ENCODE peak calls at places on chromosomes 7 and 10, in five cellular contexts. B is HEK293T, D is H1, J is HepG2, G is GM12878. A is an unnamed sample.

GRCh38 chr7:106774768-106775551 is 90.1 kb upstream of the PIK3CG start:
- DNase-seq in D (no peak), B (no peak), G (no peak), J (no peak), A (no peak)

GRCh38 chr10:103197177-103197576 is 4.1 kb upstream of the NT5C2 start:
- DNase-seq in J (peak; percentile 78), D (no peak), G (no peak), B (no peak), A (no peak)

GRCh38 chr7:3194501-3195141 is 106.4 kb upstream of the SDK1 start:
- DNase-seq in D (peak; percentile 67), G (no peak), B (peak; percentile 23), J (peak; percentile 97), A (peak; percentile 98)

GRCh38 chr7:112481833-112482669 is 1.3 kb downstream of the LSMEM1 start:
- DNase-seq in J (no peak), G (no peak), B (no peak), D (no peak), A (no peak)

GRCh38 chr7:2939193-2939885 is 95.2 kb upstream of the GNA12 start:
- DNase-seq in G (no peak), D (no peak), B (no peak), J (no peak), A (no peak)

GRCh38 chr10:131972474-131973071 is 9.2 kb downstream of the BNIP3 start:
- DNase-seq in D (no peak), B (no peak), G (no peak), J (no peak), A (no peak)

GRCh38 chr10:77023396-77023795 is 614.2 kb downstream of the KCNMA1 start:
- DNase-seq in D (no peak), J (no peak), G (no peak), B (no peak), A (no peak)

GRCh38 chr7:157224627-157225026 is 85.9 kb downstream of the UBE3C start:
- DNase-seq in D (no peak), J (peak; percentile 23), B (no peak), G (no peak), A (no peak)

GRCh38 chr10:31731711-31732110 is 196.9 kb downstream of the ARHGAP12 start:
- DNase-seq in D (no peak), J (no peak), G (no peak), B (no peak), A (no peak)

GRCh38 chr10:110918269-110918632 is 729 bp downstream of the BBIP1 start:
- DNase-seq in G (peak; percentile 63), D (peak; percentile 94), B (peak; percentile 91), J (peak; percentile 87), A (peak; percentile 91)

GRCh38 chr10:96832721-96833219 is 672 bp downstream of the LCOR start:
- DNase-seq in B (peak; percentile 82), G (no peak), D (peak; percentile 83), J (peak; percentile 58), A (peak; percentile 23)

GRCh38 chr7:105032553-105033214 is 18.7 kb downstream of the KMT2E start:
- DNase-seq in B (no peak), J (no peak), D (no peak), G (no peak), A (no peak)

GRCh38 chr10:110364531-110364937 is 59.8 kb upstream of the SMNDC1 start:
- DNase-seq in B (no peak), D (no peak), G (no peak), J (no peak), A (no peak)

GRCh38 chr7:29987083-29987482 is 2.5 kb downstream of the SCRN1 start:
- DNase-seq in J (peak; percentile 53), G (no peak), B (no peak), D (no peak), A (no peak)

DNA sequence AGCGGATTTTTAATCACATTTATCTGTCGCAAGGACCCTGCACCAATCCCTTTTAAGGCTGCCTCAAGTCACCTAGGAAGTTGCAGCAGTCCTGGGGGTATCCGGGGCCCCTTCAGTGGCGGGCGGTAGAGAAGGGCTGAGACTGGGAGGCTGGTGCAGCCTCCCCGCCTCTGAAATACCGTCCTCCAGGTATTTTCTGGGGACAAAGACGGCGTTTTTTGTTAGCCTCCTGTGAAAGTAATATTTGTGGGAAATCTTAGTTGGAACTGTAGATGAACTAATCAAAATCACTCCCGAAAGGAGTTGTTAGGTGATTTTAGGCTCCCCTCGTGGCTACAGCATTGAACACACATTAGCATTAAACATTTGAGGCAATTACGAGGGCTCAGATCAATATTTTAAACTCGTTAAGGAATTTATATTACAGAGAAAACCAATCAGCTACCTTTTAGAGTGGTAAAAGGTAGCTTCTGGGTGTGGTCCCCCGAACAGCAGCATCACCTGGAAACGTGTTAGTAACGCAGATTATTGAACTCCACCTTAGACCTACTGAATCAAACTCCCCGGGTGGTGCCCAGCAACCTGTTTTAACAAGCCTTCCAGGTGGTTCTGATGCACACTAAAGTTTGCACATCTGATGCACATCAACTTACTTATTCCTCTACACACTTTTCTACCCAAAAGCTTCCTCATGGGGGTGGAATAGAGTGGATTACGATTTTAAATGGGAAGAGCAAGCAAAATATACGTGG is 548 bp upstream of the ANXA7 start:
- DNase-seq in G (no peak), D (no peak), B (no peak), J (no peak), A (no peak)
- TF ChIP-seq SUZ12 in G (no peak), D (no peak), B (no peak), J (no peak), A (no peak)

DNA sequence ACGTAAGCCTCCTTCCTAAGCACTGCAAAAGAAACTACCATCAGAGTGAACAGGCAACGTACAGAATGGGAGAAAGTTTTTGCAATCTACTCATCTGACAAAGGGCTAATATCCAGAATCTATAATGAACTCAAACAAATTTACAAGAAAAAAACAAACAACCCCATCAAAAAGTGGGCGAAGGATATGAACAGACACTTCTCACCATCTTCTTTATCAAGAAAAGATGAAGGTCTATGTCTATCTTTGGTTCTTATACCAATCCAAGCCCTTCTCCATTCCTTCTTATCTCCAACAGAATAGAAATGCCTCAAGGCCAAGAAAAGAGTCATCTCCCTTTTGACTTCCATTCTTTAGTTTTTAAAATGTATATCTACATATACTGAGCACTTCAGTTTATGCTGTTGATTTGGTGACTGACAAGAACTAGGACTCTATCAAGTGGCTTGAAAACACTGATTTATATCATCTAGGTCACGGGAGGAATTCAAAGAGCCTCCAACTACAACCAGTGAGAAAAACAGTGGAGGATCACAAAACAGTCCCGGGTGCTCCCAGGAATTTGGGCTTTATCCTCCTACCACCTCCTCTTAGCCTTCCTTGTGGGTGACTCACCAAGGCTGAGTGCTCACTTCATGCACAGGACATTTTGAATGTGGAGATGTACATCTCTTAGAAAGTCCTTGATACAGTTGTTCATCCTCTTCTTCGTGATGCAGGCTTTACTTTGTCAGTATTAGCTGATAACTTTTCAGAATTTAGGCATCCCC is 15.3 kb downstream of the TAS2R41 start:
- DNase-seq in D (no peak), G (no peak), B (no peak), J (no peak), A (no peak)
- TF ChIP-seq SUZ12 in D (no peak), G (no peak), B (no peak), J (no peak), A (no peak)

GRCh38 chr7:42926204-42926603 is 5.8 kb downstream of the PSMA2 start:
- DNase-seq in J (no peak), G (no peak), B (no peak), D (no peak), A (no peak)
- TF ChIP-seq SUZ12 in J (no peak), G (no peak), B (no peak), D (no peak), A (no peak)

GRCh38 chr7:119896386-119896785 is 376.6 kb upstream of the KCND2 start:
- DNase-seq in J (no peak), D (no peak), B (no peak), G (no peak), A (no peak)

GRCh38 chr7:119903090-119903489 is 369.9 kb upstream of the KCND2 start:
- DNase-seq in B (no peak), D (no peak), G (no peak), J (no peak), A (no peak)

GRCh38 chr7:119905495-119905894 is 367.5 kb upstream of the KCND2 start:
- DNase-seq in G (no peak), J (no peak), D (no peak), B (no peak), A (no peak)

GRCh38 chr7:119895320-119895719 is 377.7 kb upstream of the KCND2 start:
- DNase-seq in B (no peak), J (no peak), G (no peak), D (no peak), A (no peak)

DNA sequence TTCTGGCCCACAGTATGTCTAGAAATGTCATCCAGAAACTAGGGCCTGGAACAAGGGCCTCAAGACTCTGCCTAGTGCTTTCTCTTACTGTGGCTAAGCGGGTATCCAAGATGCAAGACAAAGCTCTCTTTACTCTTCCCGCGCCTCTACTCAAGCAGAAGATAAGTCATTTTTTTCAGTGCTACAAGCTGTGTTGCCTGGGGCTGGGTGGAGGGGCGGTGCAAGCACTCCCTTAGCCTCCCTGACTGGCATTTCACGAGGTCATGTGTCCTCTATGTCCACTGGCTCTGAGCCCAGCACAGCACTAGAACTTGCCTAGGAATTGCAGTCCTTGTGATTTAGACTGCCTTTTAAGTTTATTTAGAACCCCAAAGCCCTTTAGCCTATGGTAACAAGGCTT is 372.0 kb upstream of the KCND2 start:
- DNase-seq in G (no peak), J (no peak), D (no peak), B (no peak), A (no peak)
- TF ChIP-seq SUZ12 in G (no peak), J (no peak), D (no peak), B (no peak), A (no peak)

GRCh38 chr10:14056545-14057332 is 274.0 kb downstream of the FRMD4A start:
- DNase-seq in J (no peak), D (no peak), B (no peak), G (no peak), A (peak; percentile 38)
- TF ChIP-seq SUZ12 in J (no peak), D (no peak), B (no peak), G (no peak), A (no peak)

GRCh38 chr7:6016653-6016966 is 7.5 kb downstream of the AIMP2 start:
- DNase-seq in J (no peak), G (no peak), B (no peak), D (no peak), A (no peak)
- TF ChIP-seq SUZ12 in J (no peak), G (no peak), B (no peak), D (no peak), A (no peak)

GRCh38 chr10:34327184-34327583 is 487.9 kb downstream of the PARD3 start:
- DNase-seq in G (no peak), D (no peak), J (no peak), B (no peak), A (no peak)
- TF ChIP-seq SUZ12 in G (no peak), D (no peak), J (no peak), B (no peak), A (no peak)

DNA sequence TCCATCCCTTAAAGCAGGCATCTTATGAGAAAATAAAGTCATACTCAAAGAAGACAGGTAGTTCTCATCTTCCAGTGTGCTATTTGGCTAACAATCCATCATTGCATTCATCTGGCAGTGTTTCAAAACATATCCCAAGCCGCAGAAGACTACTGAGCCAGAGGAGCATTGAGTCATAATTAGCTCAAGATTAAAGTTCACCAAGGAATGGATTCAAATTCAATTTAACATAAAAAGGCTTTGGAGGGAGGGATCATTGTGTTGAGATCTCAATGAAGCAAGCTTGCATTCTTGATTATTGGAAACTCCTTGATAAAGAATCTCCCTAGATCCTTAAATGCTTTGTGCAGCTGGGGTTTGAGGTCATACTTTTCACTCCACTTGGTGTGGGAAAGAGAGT is 142.8 kb upstream of the SEMA3A start:
- DNase-seq in D (no peak), B (no peak), J (no peak), G (no peak), A (no peak)
- TF ChIP-seq SUZ12 in D (no peak), B (no peak), J (no peak), G (no peak), A (no peak)

A was measured in NT2/D1.